ENCODE peak calls at places on chromosomes 11 and 22, in ten cellular contexts. One of them, this sample, is unnamed.

GRCh38 chr22:49372530-49373288 is 455.0 kb downstream of the BRD1 start:
- DNase-seq in astrocyte of the cerebellum: no peak
- DNase-seq in neural crest cell: no peak
- DNase-seq in Right ventricle myocardium superior: no peak
- DNase-seq in fibroblast of pulmonary artery: no peak
- DNase-seq in dermis microvascular lymphatic vessel endothelial cell: peak
- DNase-seq in stimulated activated naive CD8-positive, alpha-beta T cell treated with anti-CD3 and anti-CD28 coated beads, Interleukin-15, amount 100 ng/mL, for 72 hours: no peak
- DNase-seq in mucosa of gallbladder: peak
- DNase-seq in HEK293T: no peak
- DNase-seq in psoas muscle: no peak
- DNase-seq in this sample: no peak

GRCh38 chr11:72641900-72642814 is 32.1 kb downstream of the PDE2A start:
- DNase-seq in astrocyte of the cerebellum: no peak
- DNase-seq in neural crest cell: peak
- DNase-seq in psoas muscle: peak
- DNase-seq in Right ventricle myocardium superior: peak
- DNase-seq in dermis microvascular lymphatic vessel endothelial cell: no peak
- DNase-seq in stimulated activated naive CD8-positive, alpha-beta T cell treated with anti-CD3 and anti-CD28 coated beads, Interleukin-15, amount 100 ng/mL, for 72 hours: peak
- DNase-seq in HEK293T: peak
- DNase-seq in fibroblast of pulmonary artery: no peak
- DNase-seq in mucosa of gallbladder: peak
- DNase-seq in this sample: no peak

GRCh38 chr11:74673956-74674355 is 57.3 kb downstream of the CHRDL2 start:
- DNase-seq in dermis microvascular lymphatic vessel endothelial cell: no peak
- DNase-seq in fibroblast of pulmonary artery: no peak
- DNase-seq in psoas muscle: no peak
- DNase-seq in stimulated activated naive CD8-positive, alpha-beta T cell treated with anti-CD3 and anti-CD28 coated beads, Interleukin-15, amount 100 ng/mL, for 72 hours: no peak
- DNase-seq in HEK293T: no peak
- DNase-seq in neural crest cell: no peak
- DNase-seq in mucosa of gallbladder: no peak
- DNase-seq in Right ventricle myocardium superior: no peak
- DNase-seq in astrocyte of the cerebellum: no peak
- DNase-seq in this sample: no peak

GRCh38 chr11:57347336-57347735 is 9.2 kb downstream of the P2RX3 start:
- DNase-seq in psoas muscle: no peak
- DNase-seq in Right ventricle myocardium superior: no peak
- DNase-seq in neural crest cell: no peak
- DNase-seq in HEK293T: no peak
- DNase-seq in stimulated activated naive CD8-positive, alpha-beta T cell treated with anti-CD3 and anti-CD28 coated beads, Interleukin-15, amount 100 ng/mL, for 72 hours: no peak
- DNase-seq in dermis microvascular lymphatic vessel endothelial cell: no peak
- DNase-seq in mucosa of gallbladder: no peak
- DNase-seq in astrocyte of the cerebellum: no peak
- DNase-seq in fibroblast of pulmonary artery: no peak
- DNase-seq in this sample: no peak

GRCh38 chr11:125201525-125202121 is 37.1 kb downstream of the PKNOX2 start:
- DNase-seq in fibroblast of pulmonary artery: peak
- DNase-seq in neural crest cell: no peak
- DNase-seq in psoas muscle: peak
- DNase-seq in Right ventricle myocardium superior: no peak
- DNase-seq in HEK293T: no peak
- DNase-seq in stimulated activated naive CD8-positive, alpha-beta T cell treated with anti-CD3 and anti-CD28 coated beads, Interleukin-15, amount 100 ng/mL, for 72 hours: no peak
- DNase-seq in astrocyte of the cerebellum: peak
- DNase-seq in dermis microvascular lymphatic vessel endothelial cell: no peak
- DNase-seq in mucosa of gallbladder: peak
- DNase-seq in this sample: no peak

GRCh38 chr22:31036671-31037550 is 44.2 kb upstream of the SMTN start:
- DNase-seq in astrocyte of the cerebellum: peak
- DNase-seq in stimulated activated naive CD8-positive, alpha-beta T cell treated with anti-CD3 and anti-CD28 coated beads, Interleukin-15, amount 100 ng/mL, for 72 hours: no peak
- DNase-seq in fibroblast of pulmonary artery: no peak
- DNase-seq in HEK293T: no peak
- DNase-seq in Right ventricle myocardium superior: no peak
- DNase-seq in mucosa of gallbladder: peak
- DNase-seq in psoas muscle: no peak
- DNase-seq in neural crest cell: no peak
- DNase-seq in dermis microvascular lymphatic vessel endothelial cell: no peak
- DNase-seq in this sample: peak

GRCh38 chr22:37906364-37907008 is 389 bp downstream of the MICALL1 start:
- DNase-seq in stimulated activated naive CD8-positive, alpha-beta T cell treated with anti-CD3 and anti-CD28 coated beads, Interleukin-15, amount 100 ng/mL, for 72 hours: peak
- DNase-seq in mucosa of gallbladder: no peak
- DNase-seq in neural crest cell: no peak
- DNase-seq in astrocyte of the cerebellum: no peak
- DNase-seq in dermis microvascular lymphatic vessel endothelial cell: no peak
- DNase-seq in psoas muscle: peak
- DNase-seq in HEK293T: peak
- DNase-seq in Right ventricle myocardium superior: peak
- DNase-seq in fibroblast of pulmonary artery: no peak
- DNase-seq in this sample: no peak

GRCh38 chr11:36362902-36363301 is 66.8 kb downstream of the PRR5L start:
- DNase-seq in HEK293T: no peak
- DNase-seq in mucosa of gallbladder: no peak
- DNase-seq in astrocyte of the cerebellum: no peak
- DNase-seq in psoas muscle: no peak
- DNase-seq in Right ventricle myocardium superior: no peak
- DNase-seq in dermis microvascular lymphatic vessel endothelial cell: no peak
- DNase-seq in stimulated activated naive CD8-positive, alpha-beta T cell treated with anti-CD3 and anti-CD28 coated beads, Interleukin-15, amount 100 ng/mL, for 72 hours: no peak
- DNase-seq in fibroblast of pulmonary artery: peak
- DNase-seq in neural crest cell: no peak
- DNase-seq in this sample: peak

GRCh38 chr22:19810381-19811141 is 44.1 kb downstream of the GNB1L start:
- DNase-seq in dermis microvascular lymphatic vessel endothelial cell: no peak
- DNase-seq in HEK293T: no peak
- DNase-seq in neural crest cell: no peak
- DNase-seq in mucosa of gallbladder: no peak
- DNase-seq in Right ventricle myocardium superior: no peak
- DNase-seq in astrocyte of the cerebellum: peak
- DNase-seq in fibroblast of pulmonary artery: peak
- DNase-seq in stimulated activated naive CD8-positive, alpha-beta T cell treated with anti-CD3 and anti-CD28 coated beads, Interleukin-15, amount 100 ng/mL, for 72 hours: no peak
- DNase-seq in psoas muscle: no peak
- DNase-seq in this sample: no peak

GRCh38 chr11:69524991-69525411 is 43.5 kb downstream of the LINC01488 start:
- DNase-seq in dermis microvascular lymphatic vessel endothelial cell: no peak
- DNase-seq in stimulated activated naive CD8-positive, alpha-beta T cell treated with anti-CD3 and anti-CD28 coated beads, Interleukin-15, amount 100 ng/mL, for 72 hours: no peak
- DNase-seq in HEK293T: no peak
- DNase-seq in fibroblast of pulmonary artery: no peak
- DNase-seq in mucosa of gallbladder: no peak
- DNase-seq in Right ventricle myocardium superior: no peak
- DNase-seq in astrocyte of the cerebellum: no peak
- DNase-seq in psoas muscle: no peak
- DNase-seq in neural crest cell: no peak
- DNase-seq in this sample: no peak

GRCh38 chr22:23696326-23696851 is 5.6 kb downstream of the RGL4 start:
- DNase-seq in stimulated activated naive CD8-positive, alpha-beta T cell treated with anti-CD3 and anti-CD28 coated beads, Interleukin-15, amount 100 ng/mL, for 72 hours: peak
- DNase-seq in Right ventricle myocardium superior: no peak
- DNase-seq in dermis microvascular lymphatic vessel endothelial cell: no peak
- DNase-seq in neural crest cell: no peak
- DNase-seq in fibroblast of pulmonary artery: peak
- DNase-seq in mucosa of gallbladder: peak
- DNase-seq in psoas muscle: peak
- DNase-seq in HEK293T: no peak
- DNase-seq in astrocyte of the cerebellum: no peak
- DNase-seq in this sample: no peak

GRCh38 chr11:90757851-90758494 is 535.1 kb upstream of the CHORDC1 start:
- DNase-seq in fibroblast of pulmonary artery: no peak
- DNase-seq in Right ventricle myocardium superior: no peak
- DNase-seq in stimulated activated naive CD8-positive, alpha-beta T cell treated with anti-CD3 and anti-CD28 coated beads, Interleukin-15, amount 100 ng/mL, for 72 hours: no peak
- DNase-seq in dermis microvascular lymphatic vessel endothelial cell: no peak
- DNase-seq in mucosa of gallbladder: no peak
- DNase-seq in HEK293T: no peak
- DNase-seq in neural crest cell: no peak
- DNase-seq in psoas muscle: no peak
- DNase-seq in astrocyte of the cerebellum: no peak
- DNase-seq in this sample: no peak

GRCh38 chr11:657691-658126 is 20.6 kb downstream of the DRD4 start:
- DNase-seq in mucosa of gallbladder: peak
- DNase-seq in dermis microvascular lymphatic vessel endothelial cell: no peak
- DNase-seq in stimulated activated naive CD8-positive, alpha-beta T cell treated with anti-CD3 and anti-CD28 coated beads, Interleukin-15, amount 100 ng/mL, for 72 hours: no peak
- DNase-seq in neural crest cell: no peak
- DNase-seq in astrocyte of the cerebellum: no peak
- DNase-seq in psoas muscle: no peak
- DNase-seq in Right ventricle myocardium superior: no peak
- DNase-seq in HEK293T: no peak
- DNase-seq in fibroblast of pulmonary artery: no peak
- DNase-seq in this sample: no peak

GRCh38 chr22:29555065-29555644 is 1.6 kb upstream of the THOC5 start:
- DNase-seq in fibroblast of pulmonary artery: peak
- DNase-seq in neural crest cell: no peak
- DNase-seq in Right ventricle myocardium superior: no peak
- DNase-seq in dermis microvascular lymphatic vessel endothelial cell: no peak
- DNase-seq in HEK293T: no peak
- DNase-seq in psoas muscle: no peak
- DNase-seq in astrocyte of the cerebellum: peak
- DNase-seq in stimulated activated naive CD8-positive, alpha-beta T cell treated with anti-CD3 and anti-CD28 coated beads, Interleukin-15, amount 100 ng/mL, for 72 hours: no peak
- DNase-seq in mucosa of gallbladder: peak
- DNase-seq in this sample: peak

GRCh38 chr11:1298695-1299492 is 10.5 kb downstream of the TOLLIP start:
- DNase-seq in stimulated activated naive CD8-positive, alpha-beta T cell treated with anti-CD3 and anti-CD28 coated beads, Interleukin-15, amount 100 ng/mL, for 72 hours: peak
- DNase-seq in dermis microvascular lymphatic vessel endothelial cell: no peak
- DNase-seq in mucosa of gallbladder: peak
- DNase-seq in astrocyte of the cerebellum: no peak
- DNase-seq in psoas muscle: peak
- DNase-seq in neural crest cell: no peak
- DNase-seq in HEK293T: no peak
- DNase-seq in Right ventricle myocardium superior: peak
- DNase-seq in fibroblast of pulmonary artery: peak
- DNase-seq in this sample: no peak

GRCh38 chr22:43828711-43829447 is 16.8 kb upstream of the EFCAB6 start:
- DNase-seq in psoas muscle: peak
- DNase-seq in HEK293T: no peak
- DNase-seq in astrocyte of the cerebellum: no peak
- DNase-seq in dermis microvascular lymphatic vessel endothelial cell: no peak
- DNase-seq in Right ventricle myocardium superior: peak
- DNase-seq in neural crest cell: no peak
- DNase-seq in stimulated activated naive CD8-positive, alpha-beta T cell treated with anti-CD3 and anti-CD28 coated beads, Interleukin-15, amount 100 ng/mL, for 72 hours: no peak
- DNase-seq in mucosa of gallbladder: no peak
- DNase-seq in fibroblast of pulmonary artery: peak
- DNase-seq in this sample: no peak

GRCh38 chr22:41256254-41256897 is 15.6 kb upstream of the CHADL start:
- DNase-seq in psoas muscle: no peak
- DNase-seq in mucosa of gallbladder: no peak
- DNase-seq in dermis microvascular lymphatic vessel endothelial cell: peak
- DNase-seq in Right ventricle myocardium superior: no peak
- DNase-seq in fibroblast of pulmonary artery: peak
- DNase-seq in neural crest cell: no peak
- DNase-seq in astrocyte of the cerebellum: peak
- DNase-seq in HEK293T: no peak
- DNase-seq in stimulated activated naive CD8-positive, alpha-beta T cell treated with anti-CD3 and anti-CD28 coated beads, Interleukin-15, amount 100 ng/mL, for 72 hours: no peak
- DNase-seq in this sample: peak

GRCh38 chr11:128664286-128664685 is 29.6 kb upstream of the FLI1 start:
- DNase-seq in psoas muscle: no peak
- DNase-seq in mucosa of gallbladder: no peak
- DNase-seq in stimulated activated naive CD8-positive, alpha-beta T cell treated with anti-CD3 and anti-CD28 coated beads, Interleukin-15, amount 100 ng/mL, for 72 hours: no peak
- DNase-seq in HEK293T: peak
- DNase-seq in astrocyte of the cerebellum: no peak
- DNase-seq in Right ventricle myocardium superior: no peak
- DNase-seq in dermis microvascular lymphatic vessel endothelial cell: no peak
- DNase-seq in neural crest cell: no peak
- DNase-seq in fibroblast of pulmonary artery: no peak
- DNase-seq in this sample: no peak

GRCh38 chr22:42763965-42764480 is 43.4 kb upstream of the A4GALT start:
- DNase-seq in astrocyte of the cerebellum: no peak
- DNase-seq in mucosa of gallbladder: no peak
- DNase-seq in Right ventricle myocardium superior: no peak
- DNase-seq in dermis microvascular lymphatic vessel endothelial cell: no peak
- DNase-seq in psoas muscle: no peak
- DNase-seq in stimulated activated naive CD8-positive, alpha-beta T cell treated with anti-CD3 and anti-CD28 coated beads, Interleukin-15, amount 100 ng/mL, for 72 hours: no peak
- DNase-seq in fibroblast of pulmonary artery: no peak
- DNase-seq in HEK293T: no peak
- DNase-seq in neural crest cell: no peak
- DNase-seq in this sample: no peak

GRCh38 chr11:37532271-37532670 is 934.2 kb upstream of the RAG2 start:
- DNase-seq in Right ventricle myocardium superior: no peak
- DNase-seq in psoas muscle: no peak
- DNase-seq in dermis microvascular lymphatic vessel endothelial cell: no peak
- DNase-seq in stimulated activated naive CD8-positive, alpha-beta T cell treated with anti-CD3 and anti-CD28 coated beads, Interleukin-15, amount 100 ng/mL, for 72 hours: no peak
- DNase-seq in mucosa of gallbladder: no peak
- DNase-seq in neural crest cell: no peak
- DNase-seq in HEK293T: no peak
- DNase-seq in astrocyte of the cerebellum: no peak
- DNase-seq in fibroblast of pulmonary artery: no peak
- DNase-seq in this sample: no peak

GRCh38 chr22:29797351-29797750 is 30.2 kb downstream of the UQCR10 start:
- DNase-seq in stimulated activated naive CD8-positive, alpha-beta T cell treated with anti-CD3 and anti-CD28 coated beads, Interleukin-15, amount 100 ng/mL, for 72 hours: no peak
- DNase-seq in neural crest cell: no peak
- DNase-seq in fibroblast of pulmonary artery: no peak
- DNase-seq in Right ventricle myocardium superior: no peak
- DNase-seq in mucosa of gallbladder: no peak
- DNase-seq in psoas muscle: no peak
- DNase-seq in dermis microvascular lymphatic vessel endothelial cell: no peak
- DNase-seq in astrocyte of the cerebellum: no peak
- DNase-seq in HEK293T: no peak
- DNase-seq in this sample: no peak

GRCh38 chr22:20438066-20438677 is 547 bp upstream of the SCARF2 start:
- DNase-seq in fibroblast of pulmonary artery: peak
- DNase-seq in neural crest cell: no peak
- DNase-seq in HEK293T: no peak
- DNase-seq in astrocyte of the cerebellum: peak
- DNase-seq in Right ventricle myocardium superior: peak
- DNase-seq in mucosa of gallbladder: no peak
- DNase-seq in stimulated activated naive CD8-positive, alpha-beta T cell treated with anti-CD3 and anti-CD28 coated beads, Interleukin-15, amount 100 ng/mL, for 72 hours: no peak
- DNase-seq in psoas muscle: peak
- DNase-seq in dermis microvascular lymphatic vessel endothelial cell: no peak
- DNase-seq in this sample: no peak

GRCh38 chr22:31230871-31231621 is 18.9 kb downstream of the LIMK2 start:
- DNase-seq in Right ventricle myocardium superior: no peak
- DNase-seq in neural crest cell: no peak
- DNase-seq in astrocyte of the cerebellum: no peak
- DNase-seq in fibroblast of pulmonary artery: peak
- DNase-seq in stimulated activated naive CD8-positive, alpha-beta T cell treated with anti-CD3 and anti-CD28 coated beads, Interleukin-15, amount 100 ng/mL, for 72 hours: no peak
- DNase-seq in HEK293T: peak
- DNase-seq in dermis microvascular lymphatic vessel endothelial cell: peak
- DNase-seq in mucosa of gallbladder: peak
- DNase-seq in psoas muscle: peak
- DNase-seq in this sample: peak

GRCh38 chr22:39149915-39150847 is 2.3 kb downstream of the CBX7 start:
- DNase-seq in neural crest cell: no peak
- DNase-seq in Right ventricle myocardium superior: peak
- DNase-seq in stimulated activated naive CD8-positive, alpha-beta T cell treated with anti-CD3 and anti-CD28 coated beads, Interleukin-15, amount 100 ng/mL, for 72 hours: no peak
- DNase-seq in astrocyte of the cerebellum: no peak
- DNase-seq in mucosa of gallbladder: no peak
- DNase-seq in dermis microvascular lymphatic vessel endothelial cell: no peak
- DNase-seq in HEK293T: no peak
- DNase-seq in psoas muscle: peak
- DNase-seq in fibroblast of pulmonary artery: no peak
- DNase-seq in this sample: no peak

GRCh38 chr11:86106916-86107315 is 38.0 kb upstream of the PICALM start:
- DNase-seq in Right ventricle myocardium superior: no peak
- DNase-seq in dermis microvascular lymphatic vessel endothelial cell: no peak
- DNase-seq in stimulated activated naive CD8-positive, alpha-beta T cell treated with anti-CD3 and anti-CD28 coated beads, Interleukin-15, amount 100 ng/mL, for 72 hours: no peak
- DNase-seq in mucosa of gallbladder: no peak
- DNase-seq in HEK293T: no peak
- DNase-seq in psoas muscle: no peak
- DNase-seq in neural crest cell: no peak
- DNase-seq in astrocyte of the cerebellum: no peak
- DNase-seq in fibroblast of pulmonary artery: peak
- DNase-seq in this sample: peak

This sample was measured in HFFc6.